ENCODE peak calls at places on chromosomes 11 and 22, in six cellular contexts. R is neuronal stem cell, S is lung, F is upper lobe of right lung, V is cardiac muscle cell, T is small intestine. E is an unnamed sample. For H3K4me1, the result is how much of the 10 kb centered on the place peaks cover.

GRCh38 chr22:20021196-20022181 is 579 bp downstream of the TANGO2 start:
- DNase-seq in R (no peak), S (peak), F (peak), V (peak), T (peak), E (peak)

GRCh38 chr22:25475554-25476022 is 88.9 kb upstream of the GRK3 start:
- DNase-seq in R (no peak), S (peak), F (no peak), V (no peak), T (no peak), E (peak)

GRCh38 chr11:111101836-111102235 is 143.7 kb upstream of the POU2AF2 start:
- DNase-seq in R (no peak), S (no peak), F (no peak), V (no peak), T (no peak), E (no peak)

GRCh38 chr11:76802151-76802550 is 19.0 kb downstream of the TSKU start:
- DNase-seq in R (no peak), S (no peak), F (no peak), V (no peak), T (no peak), E (no peak)

GRCh38 chr11:68036717-68037239 is 2.0 kb upstream of the TCIRG1 start:
- DNase-seq in R (no peak), S (peak), F (peak), V (no peak), T (peak), E (peak)

GRCh38 chr11:125074511-125075241 is 11.6 kb downstream of the SLC37A2 start:
- DNase-seq in R (no peak), S (no peak), F (no peak), V (no peak), T (peak), E (no peak)

GRCh38 chr11:26229270-26229669 is 102.7 kb upstream of the ANO3 start:
- DNase-seq in R (no peak), S (no peak), F (no peak), V (no peak), T (no peak), E (no peak)

GRCh38 chr11:102343789-102344188 is 3.2 kb upstream of the BIRC2 start:
- DNase-seq in R (no peak), S (no peak), F (no peak), V (no peak), T (no peak), E (no peak)

GRCh38 chr11:129281471-129282268 is 89.5 kb upstream of the ARHGAP32 start:
- DNase-seq in R (no peak), S (no peak), F (no peak), V (no peak), T (no peak), E (no peak)

GRCh38 chr11:106234794-106235193 is 157.3 kb downstream of the AASDHPPT start:
- DNase-seq in R (no peak), S (no peak), F (no peak), V (no peak), T (no peak), E (no peak)

GRCh38 chr22:24554316-24555159 is at the start of gene GUCD1:
- DNase-seq in R (no peak), S (no peak), F (no peak), V (peak), T (no peak), E (peak)

GRCh38 chr11:102559839-102560238 is 29.3 kb upstream of the MMP7 start:
- DNase-seq in R (no peak), S (no peak), F (no peak), V (no peak), T (peak), E (no peak)

GRCh38 chr11:19466314-19466713 is 225.6 kb upstream of the E2F8 start:
- DNase-seq in R (no peak), S (no peak), F (no peak), V (no peak), T (no peak), E (no peak)

GRCh38 chr11:68840661-68841653 is 759 bp downstream of the CPT1A start:
- DNase-seq in R (no peak), S (peak), F (peak), V (peak), T (peak), E (peak)

GRCh38 chr11:126354631-126355323 is 709 bp upstream of the ST3GAL4 start:
- DNase-seq in R (no peak), S (no peak), F (peak), V (no peak), T (no peak), E (no peak)

GRCh38 chr11:27381238-27381666 is 18.2 kb upstream of the CCDC34 start:
- DNase-seq in R (no peak), S (no peak), F (no peak), V (no peak), T (no peak), E (no peak)

GRCh38 chr22:36183446-36183845 is 18.2 kb downstream of the APOL4 start:
- DNase-seq in R (no peak), S (no peak), F (no peak), V (no peak), T (no peak), E (no peak)

GRCh38 chr11:17063171-17064002 is 14.1 kb downstream of the RPS13 start:
- DNase-seq in R (peak), S (peak), F (peak), V (peak), T (peak), E (peak)

GRCh38 chr11:112166561-112166960 is 611 bp upstream of the TEX12 start:
- DNase-seq in R (no peak), S (no peak), F (no peak), V (no peak), T (peak), E (no peak)

DNA sequence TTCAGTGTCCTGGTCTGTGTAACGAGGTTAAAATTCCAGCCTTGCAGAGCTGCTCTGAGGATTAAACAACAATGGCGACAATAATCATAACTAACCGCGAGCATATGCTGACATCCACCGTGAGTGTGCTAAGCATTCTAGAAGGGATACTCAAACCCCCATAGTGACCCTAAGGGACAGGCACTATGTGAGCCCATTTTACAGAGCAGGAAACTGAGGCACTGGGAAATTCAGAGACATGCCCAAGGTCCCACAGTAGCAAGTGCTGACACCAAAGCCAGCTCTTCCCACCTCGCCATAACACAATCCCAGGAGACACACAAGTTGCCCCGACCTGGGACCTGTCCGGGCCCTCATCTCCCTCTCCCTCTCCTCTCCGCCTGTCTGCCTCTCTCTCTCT is 14.6 kb upstream of the MFNG start:
- DNase-seq in R (no peak), S (no peak), F (no peak), V (no peak), T (no peak), E (no peak)
- H3K27ac ChIP-seq in R (no peak), S (peak), F (no peak), V (no peak), T (peak), E (peak)

DNA sequence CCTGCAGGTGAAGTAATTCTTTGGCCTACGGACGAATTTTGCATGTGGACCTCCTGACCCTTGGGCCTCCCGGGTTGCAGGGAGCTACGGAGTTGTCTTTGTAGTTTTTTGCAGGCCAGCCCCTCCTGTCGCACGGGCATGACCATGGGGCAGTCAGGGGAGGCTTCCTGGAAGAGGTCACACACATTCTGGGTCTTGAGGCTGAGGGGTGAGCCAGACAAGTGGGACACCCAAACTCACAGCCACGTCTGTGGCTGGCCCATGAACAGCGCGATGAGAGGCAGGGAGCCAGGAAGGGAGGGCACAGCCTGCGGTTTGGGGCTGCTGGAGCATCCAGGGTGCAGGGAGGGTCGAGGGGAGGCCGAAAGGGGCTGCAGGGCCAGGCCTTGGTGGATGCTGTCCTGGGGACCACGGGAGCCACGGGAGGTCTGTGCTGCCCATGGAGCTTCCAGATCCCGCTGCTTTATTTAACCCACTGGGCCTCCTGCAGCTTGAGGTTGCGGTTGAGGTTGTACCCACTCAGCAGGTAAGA is 78.9 kb downstream of the FBLN1 start:
- DNase-seq in R (no peak), S (no peak), F (no peak), V (no peak), T (no peak), E (peak)
- H3K4me1 ChIP-seq in R (under half), S (under half), F (under half), V (under half), T (under half), E (under half)

GRCh38 chr22:42747701-42748513 is 27.2 kb upstream of the A4GALT start:
- DNase-seq in R (no peak), S (no peak), F (no peak), V (peak), T (no peak), E (no peak)
- H3K27ac ChIP-seq in R (no peak), S (peak), F (peak), V (no peak), T (peak), E (peak)

DNA sequence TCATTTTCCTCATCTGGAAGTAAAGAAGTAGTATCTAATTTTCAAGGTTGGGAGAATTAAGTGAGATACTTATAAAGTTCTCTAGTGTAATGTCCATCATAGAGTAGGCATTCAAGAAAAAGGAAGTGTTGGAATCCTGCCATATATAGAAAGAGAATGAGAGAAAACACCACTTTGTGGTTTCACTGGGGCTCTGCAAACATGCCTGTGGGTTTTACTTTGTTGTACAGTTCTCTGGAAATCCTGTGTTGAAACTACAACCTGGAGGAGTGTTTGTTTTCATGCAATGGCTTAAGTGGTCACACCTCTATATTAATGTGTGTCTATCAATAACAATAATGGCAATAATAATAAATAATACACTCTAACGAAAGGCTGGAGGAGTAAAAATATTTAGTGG is 741.7 kb downstream of the NELL1 start:
- DNase-seq in R (no peak), S (no peak), F (no peak), V (no peak), T (no peak), E (no peak)
- H3K4me1 ChIP-seq in R (under half), S (under half), F (under half), V (under half), T (under half), E (under half)